ENCODE peak calls at places on chromosomes 3 and 15, in six cellular contexts. M is left lung; T is naive thymus-derived CD4-positive, alpha-beta T cell; B is heart left ventricle; S is CD4-positive, CD25-positive, alpha-beta regulatory T cell; P is hepatocyte. N is an unnamed sample. For H3K9me3 and H3K4me1, the result is how much of the 10 kb centered on the place peaks cover.

GRCh38 chr15:81941479-81941878 is 104.3 kb downstream of the MEX3B start:
- DNase-seq in P (no peak), B (no peak), S (no peak), M (no peak), T (no peak), N (no peak)

GRCh38 chr3:185423178-185423577 is 60.2 kb downstream of the MAP3K13 start:
- DNase-seq in T (no peak), S (no peak), P (no peak), B (no peak), M (no peak), N (no peak)

GRCh38 chr3:193520738-193521137 is 34.0 kb downstream of the ATP13A4 start:
- DNase-seq in M (no peak), S (no peak), P (no peak), B (no peak), T (no peak), N (peak)

GRCh38 chr3:15331606-15332404 is 581 bp downstream of the SH3BP5 start:
- DNase-seq in P (no peak), M (no peak), S (peak), B (peak), T (peak), N (peak)

GRCh38 chr15:84983299-84983698 is 1.6 kb downstream of the PDE8A start:
- DNase-seq in B (no peak), S (no peak), M (no peak), T (no peak), P (no peak), N (no peak)

GRCh38 chr3:195070321-195070720 is 200.6 kb downstream of the XXYLT1 start:
- DNase-seq in P (peak), T (no peak), B (no peak), M (no peak), S (no peak), N (peak)

GRCh38 chr15:57762302-57762701 is 55.8 kb downstream of the POLR2M start:
- DNase-seq in S (no peak), M (no peak), B (no peak), P (no peak), T (no peak), N (no peak)

GRCh38 chr3:43379343-43379742 is 93.0 kb downstream of the SNRK start:
- DNase-seq in S (no peak), B (no peak), T (no peak), M (no peak), P (no peak), N (no peak)

GRCh38 chr15:86526938-86527735 is 447.5 kb downstream of the AGBL1 start:
- DNase-seq in P (no peak), B (no peak), M (no peak), S (no peak), T (no peak), N (no peak)

GRCh38 chr3:168154101-168154500 is 58.4 kb upstream of the GOLIM4 start:
- DNase-seq in S (no peak), T (no peak), P (no peak), B (no peak), M (no peak), N (no peak)

GRCh38 chr15:32834156-32834555 is 116.4 kb downstream of the GREM1 start:
- DNase-seq in B (no peak), P (no peak), T (no peak), M (no peak), S (no peak), N (no peak)

GRCh38 chr15:89419370-89419984 is 76.9 kb downstream of the RHCG start:
- DNase-seq in T (no peak), P (peak), B (peak), S (no peak), M (no peak), N (peak)

GRCh38 chr3:49707113-49707480 is 12.4 kb downstream of the AMIGO3 start:
- DNase-seq in T (no peak), B (no peak), P (no peak), S (no peak), M (no peak), N (no peak)

GRCh38 chr15:71182522-71182921 is 67.3 kb downstream of the THSD4 start:
- DNase-seq in T (no peak), P (no peak), B (no peak), M (no peak), S (no peak), N (no peak)

GRCh38 chr3:194976049-194976451 is 290.4 kb downstream of the FAM43A start:
- DNase-seq in M (no peak), S (no peak), B (no peak), P (no peak), T (no peak), N (no peak)

GRCh38 chr15:47363653-47364052 is 353.7 kb upstream of the SEMA6D start:
- DNase-seq in P (no peak), S (no peak), T (no peak), B (no peak), M (no peak), N (no peak)

GRCh38 chr3:169879013-169879412 is 9.3 kb upstream of the LRRC31 start:
- DNase-seq in M (no peak), B (no peak), T (no peak), S (no peak), P (no peak), N (no peak)

GRCh38 chr3:169880565-169881250 is 11.0 kb upstream of the LRRC31 start:
- DNase-seq in S (peak), M (no peak), B (no peak), T (no peak), P (no peak), N (no peak)

DNA sequence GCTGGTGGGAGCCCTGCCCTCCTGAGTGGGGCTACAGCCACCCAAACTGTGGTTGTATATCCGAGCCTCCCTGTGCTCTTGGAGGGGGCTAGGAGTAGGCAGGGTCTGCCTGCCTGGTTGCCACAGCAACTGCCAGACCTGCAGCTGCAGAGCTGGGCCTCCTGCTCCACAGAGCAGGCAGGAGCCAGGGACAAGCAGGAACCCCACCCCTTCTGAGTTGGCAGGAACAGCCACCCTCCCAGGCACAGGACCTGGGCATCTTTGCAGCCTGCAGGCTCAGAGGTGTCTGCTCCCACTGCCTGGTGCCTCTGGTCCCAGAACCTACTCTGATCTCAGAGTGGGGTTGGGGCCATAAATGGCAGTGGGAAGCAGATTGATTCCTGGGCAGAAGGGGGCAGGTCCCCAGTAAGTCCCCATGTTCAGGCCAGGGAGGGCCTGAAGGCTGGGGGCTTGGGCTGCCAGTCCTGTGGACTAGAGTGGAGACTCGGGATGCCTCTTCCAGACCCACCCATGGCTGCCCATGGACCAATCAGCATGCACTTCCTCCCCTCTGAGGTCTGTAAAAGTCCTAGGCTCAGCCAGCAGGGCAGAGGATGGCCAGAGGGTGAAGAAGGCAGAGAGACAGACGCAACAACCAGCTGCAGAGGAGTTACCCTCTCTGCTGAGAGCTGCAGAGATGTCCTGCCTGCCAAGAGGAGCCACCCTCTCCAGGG is 10.3 kb upstream of the LRRC31 start:
- DNase-seq in T (no peak), P (no peak), S (no peak), M (no peak), B (no peak), N (no peak)
- H3K9me3 ChIP-seq in T (under half), P (under half), S (under half), M (under half), B (under half), N (under half)

DNA sequence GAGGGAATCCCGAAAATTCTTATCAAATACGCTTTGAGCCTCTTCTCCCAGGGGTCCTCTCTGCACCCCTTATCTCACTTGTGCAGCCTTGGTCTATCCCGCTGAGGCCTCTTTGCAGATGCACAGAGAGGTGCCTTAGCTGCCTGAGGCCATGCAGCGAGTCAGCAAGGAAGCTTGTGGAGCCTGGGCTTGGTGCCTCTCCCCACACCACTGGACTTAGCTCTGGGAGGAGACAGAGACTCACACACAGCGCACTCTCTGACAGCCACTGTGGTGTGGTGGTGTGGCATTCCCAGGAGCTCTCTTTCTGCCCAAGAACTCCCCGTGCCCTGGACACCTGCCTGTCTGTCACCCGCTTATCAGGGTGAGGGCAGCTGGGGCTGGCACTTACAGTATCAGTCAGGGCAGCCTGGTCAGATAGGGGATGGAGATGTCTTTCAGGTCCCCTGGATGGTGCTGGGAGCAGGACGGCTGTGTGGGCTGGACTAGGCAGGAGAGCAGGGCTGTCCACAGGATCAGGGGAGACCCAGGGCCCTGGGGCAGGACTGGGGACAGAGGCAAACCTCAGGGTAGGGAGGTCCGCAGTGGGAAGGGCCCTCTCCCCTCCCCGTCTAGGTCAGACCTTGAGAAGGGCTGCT is 10.2 kb upstream of the LINGO1 start:
- DNase-seq in P (no peak), M (no peak), B (no peak), T (no peak), S (no peak), N (no peak)
- H3K4me1 ChIP-seq in P (under half), M (under half), B (under half), T (under half), S (under half), N (under half)

GRCh38 chr3:42247576-42248027 is 18.4 kb downstream of the CCK start:
- DNase-seq in S (peak), M (no peak), B (no peak), P (peak), T (peak), N (peak)
- H3K4me3 ChIP-seq in S (no peak), M (no peak), B (no peak), P (no peak), T (no peak), N (no peak)

DNA sequence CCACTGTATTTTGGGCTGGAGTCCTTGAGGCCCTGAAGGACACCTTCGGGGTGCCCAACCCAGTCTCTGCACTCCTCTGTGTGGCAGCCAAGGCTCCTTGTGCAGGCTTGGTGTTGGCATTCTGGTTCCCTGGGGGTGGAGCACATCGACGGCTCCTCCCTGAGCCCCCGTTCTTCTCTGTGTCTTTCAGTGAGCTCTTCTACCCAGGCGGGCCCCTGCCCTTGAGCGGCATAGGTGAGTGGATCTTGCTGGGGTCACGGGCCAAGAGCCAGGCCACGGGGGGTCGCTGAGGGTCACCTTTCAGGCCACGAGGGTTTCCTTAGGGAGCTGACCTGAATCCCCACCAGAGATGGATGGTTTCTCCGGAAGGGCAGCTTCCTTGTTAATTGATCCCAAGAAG is 234.8 kb downstream of the SNRPN start:
- DNase-seq in P (no peak), S (no peak), T (no peak), B (no peak), M (no peak), N (no peak)
- H3K9me3 ChIP-seq in P (under half), S (under half), T (under half), B (under half), M (under half), N (half or more)

GRCh38 chr3:72310028-72310987 is 525.4 kb upstream of the PROK2 start:
- DNase-seq in M (no peak), S (peak), B (peak), P (peak), T (no peak), N (no peak)

GRCh38 chr3:72309626-72310025 is 524.7 kb upstream of the PROK2 start:
- DNase-seq in S (peak), P (no peak), B (no peak), T (no peak), M (no peak), N (no peak)

GRCh38 chr3:72311425-72311824 is 526.5 kb upstream of the PROK2 start:
- DNase-seq in S (no peak), T (no peak), M (no peak), P (no peak), B (no peak), N (no peak)

GRCh38 chr3:72313308-72313707 is 528.4 kb upstream of the PROK2 start:
- DNase-seq in M (no peak), B (no peak), P (no peak), S (no peak), T (no peak), N (no peak)

DNA sequence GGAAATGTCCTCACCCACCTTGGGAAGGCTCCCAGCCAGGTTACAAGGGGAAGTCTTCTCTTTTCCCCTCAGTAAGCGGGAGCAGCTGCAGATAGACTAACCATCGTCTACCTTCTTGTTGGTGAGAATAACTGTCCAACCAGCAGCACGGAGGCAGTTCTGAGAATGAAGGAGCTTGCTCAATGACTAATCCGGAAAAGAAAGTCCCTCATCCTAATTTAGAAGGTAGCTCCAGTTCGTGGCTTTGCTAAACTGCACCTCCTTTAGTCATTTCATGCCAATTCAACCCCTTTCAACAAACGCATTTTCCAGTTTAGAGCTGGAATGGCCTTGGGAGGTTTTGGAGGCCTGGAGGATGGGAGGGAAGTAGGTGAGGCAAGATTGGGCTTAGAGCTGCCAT is 527.4 kb upstream of the PROK2 start:
- DNase-seq in S (peak), B (no peak), M (no peak), T (no peak), P (no peak), N (no peak)
- H3K4me1 ChIP-seq in S (under half), B (under half), M (under half), T (under half), P (under half), N (under half)

GRCh38 chr15:83654379-83655236 is 685 bp downstream of the ADAMTSL3 start:
- DNase-seq in B (peak), M (no peak), S (no peak), P (peak), T (no peak), N (no peak)
- H3K4me3 ChIP-seq in B (peak), M (peak), S (no peak), P (peak), T (no peak), N (no peak)